ENCODE peak calls at places on chromosomes 3 and 15, in four cellular contexts. L is SK-N-SH, X is A549, Q is HepG2. W is an unnamed sample.

GRCh38 chr3:4588410-4588809 is 95.3 kb downstream of the ITPR1 start:
- DNase-seq in L (no peak), X (no peak), Q (no peak), W (no peak)

GRCh38 chr3:74789111-74789510 is 174.7 kb upstream of the CNTN3 start:
- DNase-seq in L (no peak), X (no peak), Q (peak), W (no peak)

GRCh38 chr3:5037828-5038227 is 58.6 kb downstream of the BHLHE40 start:
- DNase-seq in L (no peak), X (no peak), Q (no peak), W (no peak)

GRCh38 chr3:177729939-177730700 is 532.8 kb upstream of the TBL1XR1 start:
- DNase-seq in L (peak), X (no peak), Q (no peak), W (no peak)

GRCh38 chr3:72189344-72189743 is 404.4 kb upstream of the PROK2 start:
- DNase-seq in L (no peak), X (no peak), Q (no peak), W (no peak)

GRCh38 chr3:183212565-183212964 is 40.5 kb upstream of the B3GNT5 start:
- DNase-seq in L (no peak), X (no peak), Q (no peak), W (no peak)

GRCh38 chr15:78061963-78062427 is 15.5 kb downstream of the TBC1D2B start:
- DNase-seq in L (no peak), X (no peak), Q (no peak), W (no peak)

GRCh38 chr3:194306771-194307640 is 44.1 kb downstream of the CPN2 start:
- DNase-seq in L (no peak), X (no peak), Q (no peak), W (peak)

GRCh38 chr15:68285243-68285980 is 7.9 kb downstream of the FEM1B start:
- DNase-seq in L (no peak), X (no peak), Q (peak), W (no peak)

GRCh38 chr3:65432388-65433003 is 606.2 kb downstream of the MAGI1 start:
- DNase-seq in L (no peak), X (no peak), Q (no peak), W (no peak)

GRCh38 chr15:27070816-27071215 is 99.8 kb downstream of the GABRG3 start:
- DNase-seq in L (no peak), X (no peak), Q (no peak), W (no peak)

GRCh38 chr3:81490541-81491288 is 270.7 kb downstream of the GBE1 start:
- DNase-seq in L (peak), X (peak), Q (peak), W (peak)

GRCh38 chr3:150736903-150737832 is 25.8 kb downstream of the SIAH2 start:
- DNase-seq in L (no peak), X (no peak), Q (peak), W (no peak)

GRCh38 chr15:80682201-80682600 is 12.9 kb upstream of the ABHD17C start:
- DNase-seq in L (no peak), X (no peak), Q (no peak), W (no peak)

GRCh38 chr15:55319537-55320325 is 709 bp downstream of the PIGB start:
- DNase-seq in L (no peak), X (no peak), Q (no peak), W (peak)

GRCh38 chr15:100831466-100831865 is 48.2 kb upstream of the ALDH1A3 start:
- DNase-seq in L (no peak), X (no peak), Q (no peak), W (no peak)

GRCh38 chr15:97124790-97125189 is 794.3 kb downstream of the NR2F2 start:
- DNase-seq in L (no peak), X (no peak), Q (no peak), W (no peak)

GRCh38 chr3:139044366-139045210 is at the start of gene PRR23C:
- DNase-seq in L (peak), X (no peak), Q (no peak), W (no peak)

GRCh38 chr3:119236756-119237155 is 3.9 kb downstream of the B4GALT4 start:
- DNase-seq in L (no peak), X (no peak), Q (no peak), W (no peak)
- TF ChIP-seq PBX3 in L (no peak), X (no peak), Q (no peak), W (no peak)

DNA sequence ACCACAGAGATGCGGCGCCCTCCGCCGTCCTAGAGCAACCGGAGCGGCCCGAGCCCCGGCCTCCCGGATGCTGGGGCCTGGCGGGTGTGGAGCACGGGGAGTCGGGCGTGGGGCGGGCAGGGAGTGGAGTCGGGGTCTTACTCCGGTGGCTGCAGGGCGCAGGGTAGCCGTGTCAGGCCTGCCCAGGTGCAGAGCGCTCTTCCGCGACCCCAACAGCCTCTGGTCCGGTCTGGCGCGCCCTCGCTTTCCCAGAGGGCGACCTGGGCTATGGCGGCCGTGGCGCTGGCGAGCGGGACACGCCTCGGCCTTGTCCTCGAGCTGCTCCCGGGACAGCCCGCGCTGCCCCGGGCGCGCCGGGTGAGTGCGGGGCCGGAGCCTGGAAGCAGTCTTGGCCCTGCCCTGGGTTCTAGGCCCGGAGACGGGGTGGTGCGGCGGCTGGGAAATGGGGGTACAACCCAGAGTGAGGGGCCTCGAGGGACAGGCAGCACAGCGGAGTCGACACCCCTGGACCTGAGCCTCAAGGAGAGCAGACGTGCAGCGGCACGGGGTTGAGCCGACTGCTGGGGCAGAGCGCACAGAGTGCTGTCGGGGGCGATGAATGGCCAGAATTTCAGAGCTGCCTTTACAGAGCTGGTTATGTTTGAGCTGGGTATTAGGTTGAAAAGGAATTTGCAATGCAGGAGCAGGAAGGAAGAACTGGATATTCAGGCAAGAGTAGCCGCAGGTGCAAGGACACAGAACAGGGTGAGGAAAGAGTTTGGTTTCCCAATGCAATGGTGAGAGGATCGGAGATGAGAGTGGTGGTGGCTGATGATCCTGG is at the start of gene ZNF662:
- DNase-seq in L (peak), X (no peak), Q (no peak), W (no peak)
- TF ChIP-seq PBX3 in L (no peak), X (no peak), Q (no peak), W (no peak)

GRCh38 chr3:53804697-53805462 is 41.3 kb downstream of the CHDH start:
- DNase-seq in L (peak), X (peak), Q (no peak), W (no peak)

GRCh38 chr3:53807117-53807521 is 39.1 kb downstream of the CHDH start:
- DNase-seq in L (no peak), X (no peak), Q (no peak), W (no peak)

GRCh38 chr3:53808496-53808895 is 37.7 kb downstream of the CHDH start:
- DNase-seq in L (no peak), X (no peak), Q (no peak), W (no peak)

GRCh38 chr3:53805463-53806159 is 40.6 kb downstream of the CHDH start:
- DNase-seq in L (no peak), X (no peak), Q (no peak), W (no peak)

DNA sequence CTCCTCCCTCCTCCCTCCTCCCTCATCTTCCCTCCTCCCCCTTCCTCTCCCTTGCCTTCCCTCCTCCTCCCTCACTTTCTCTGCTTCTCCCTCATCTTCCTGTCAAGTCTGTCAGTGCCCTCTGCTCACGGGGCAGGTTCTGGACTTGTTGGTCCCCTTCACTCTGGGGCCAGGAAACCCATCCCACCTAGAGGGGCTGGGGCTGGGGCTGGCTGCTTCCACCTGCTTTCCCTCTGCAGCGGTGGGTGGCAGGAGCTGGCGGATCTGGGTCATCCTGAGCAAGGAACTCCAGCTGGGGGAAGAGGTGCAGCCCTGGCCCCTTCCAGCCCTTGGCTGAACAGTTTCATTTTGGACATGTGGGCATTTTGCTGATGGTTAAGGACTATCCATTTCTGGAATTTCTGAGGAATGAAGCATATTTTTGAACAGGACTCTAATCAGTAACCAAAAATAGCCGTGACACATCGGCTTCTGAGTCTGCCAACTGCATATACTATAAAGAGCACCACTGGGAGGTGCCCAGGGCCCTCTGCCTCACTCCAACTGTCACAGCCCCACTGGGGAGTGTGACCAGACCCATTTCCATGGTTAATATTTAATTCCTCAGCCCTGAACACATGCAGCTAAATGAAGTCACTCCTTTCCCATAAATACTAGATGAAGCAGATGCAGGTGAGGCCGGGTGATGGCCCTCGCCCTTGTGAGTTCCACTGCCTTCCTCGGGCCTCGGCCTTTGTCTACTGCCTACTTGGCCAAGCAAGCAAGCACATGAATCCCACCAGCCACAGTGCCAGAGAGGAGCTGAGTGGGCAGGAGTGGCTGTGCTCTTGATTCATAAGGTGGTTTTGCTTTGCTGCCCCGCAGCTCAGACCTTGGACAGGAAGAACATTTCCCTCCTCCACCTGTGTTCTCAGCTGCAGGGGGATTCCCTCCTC is 39.8 kb downstream of the CHDH start:
- DNase-seq in L (no peak), X (no peak), Q (peak), W (peak)
- TF ChIP-seq PBX3 in L (peak), X (no peak), Q (no peak), W (no peak)

GRCh38 chr15:25862469-25863066 is 559 bp downstream of the ATP10A start:
- DNase-seq in L (no peak), X (no peak), Q (no peak), W (no peak)
- TF ChIP-seq PBX3 in L (no peak), X (no peak), Q (no peak), W (no peak)

GRCh38 chr3:197165890-197166289 is 132.5 kb downstream of the DLG1 start:
- DNase-seq in L (peak), X (no peak), Q (no peak), W (no peak)

GRCh38 chr3:197168063-197168462 is 130.3 kb downstream of the DLG1 start:
- DNase-seq in L (no peak), X (no peak), Q (no peak), W (no peak)

GRCh38 chr3:197167546-197167945 is 130.9 kb downstream of the DLG1 start:
- DNase-seq in L (no peak), X (no peak), Q (no peak), W (no peak)

GRCh38 chr3:197171481-197172067 is 126.8 kb downstream of the DLG1 start:
- DNase-seq in L (peak), X (no peak), Q (no peak), W (no peak)

GRCh38 chr3:197168606-197169005 is 129.8 kb downstream of the DLG1 start:
- DNase-seq in L (peak), X (no peak), Q (no peak), W (no peak)
- TF ChIP-seq PBX3 in L (no peak), X (no peak), Q (no peak), W (no peak)

GRCh38 chr3:107644631-107645030 is 121.9 kb downstream of the BBX start:
- DNase-seq in L (no peak), X (no peak), Q (no peak), W (no peak)
- TF ChIP-seq PBX3 in L (no peak), X (no peak), Q (no peak), W (no peak)

GRCh38 chr3:40143283-40144090 is 166.0 kb upstream of the EIF1B start:
- DNase-seq in L (no peak), X (no peak), Q (no peak), W (no peak)

DNA sequence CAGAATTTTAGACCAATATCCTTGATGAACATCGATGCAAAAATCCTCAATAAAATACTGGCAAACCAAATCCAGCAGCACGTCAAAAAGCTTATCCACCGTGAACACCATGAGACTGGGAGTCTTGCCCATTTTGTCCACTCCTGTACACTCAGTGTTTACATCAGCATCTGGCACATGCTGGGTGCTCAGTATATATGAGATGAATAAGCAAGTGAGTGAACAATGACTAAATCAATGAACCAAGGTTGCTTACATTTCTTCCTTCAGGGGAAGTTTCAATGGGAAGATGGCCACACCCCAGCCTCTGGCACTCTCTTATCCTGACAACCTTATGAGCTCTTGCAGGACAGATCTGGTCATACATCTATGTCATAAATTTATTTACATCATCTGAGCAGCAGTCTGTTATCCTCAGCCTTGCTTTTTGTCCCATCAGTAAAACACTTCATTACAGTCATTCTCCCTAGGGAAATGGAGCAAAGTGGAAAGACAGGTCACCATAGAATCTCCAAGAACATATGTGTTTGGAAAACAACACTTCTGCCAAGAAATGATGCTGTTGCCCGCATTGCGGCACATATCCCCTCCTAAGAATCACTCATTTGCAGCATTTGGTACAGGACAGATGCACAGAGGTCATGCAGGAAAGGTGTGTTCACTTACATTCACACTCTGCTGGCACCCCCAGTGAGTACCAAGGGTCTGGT is 171.8 kb upstream of the EIF1B start:
- DNase-seq in L (no peak), X (no peak), Q (no peak), W (no peak)
- TF ChIP-seq PBX3 in L (no peak), X (no peak), Q (no peak), W (no peak)